ENCODE peak calls at places on chromosomes 16 and 17, in nine cellular contexts. X is adrenal gland, K is transverse colon, C is lower leg skin, B is left ventricle myocardium inferior, Z is GM12865, U is AG04449, G is tibial nerve, I is Peyer's patch. T is an unnamed sample.

GRCh38 chr16:5642470-5642869 is 544.9 kb upstream of the EEF2KMT start:
- DNase-seq in X (no peak), K (no peak), C (peak; percentile 53), B (no peak), Z (no peak), U (no peak), G (no peak), I (no peak), T (no peak)

GRCh38 chr17:16214190-16215001 is 938 bp downstream of the NCOR1 start:
- DNase-seq in X (no peak), K (no peak), C (no peak), B (no peak), Z (no peak), U (no peak), G (no peak), I (no peak), T (no peak)

GRCh38 chr17:78933025-78933958 is 8.1 kb upstream of the TIMP2 start:
- DNase-seq in X (peak; percentile 47), K (peak; percentile 59), C (peak; percentile 92), B (peak; percentile 43), Z (peak; percentile 85), U (peak; percentile 95), G (peak; percentile 47), I (no peak), T (peak; percentile 97)

GRCh38 chr16:30644334-30644830 is 6.4 kb upstream of the PRR14 start:
- DNase-seq in X (no peak), K (no peak), C (no peak), B (no peak), Z (no peak), U (no peak), G (no peak), I (no peak), T (no peak)

GRCh38 chr16:79599256-79599836 is 1.2 kb downstream of the MAF start:
- DNase-seq in X (peak; percentile 43), K (no peak), C (no peak), B (peak; percentile 29), Z (no peak), U (no peak), G (no peak), I (peak; percentile 66), T (no peak)

GRCh38 chr16:11173426-11173825 is 82.6 kb downstream of the SOCS1 start:
- DNase-seq in X (no peak), K (no peak), C (no peak), B (no peak), Z (no peak), U (no peak), G (no peak), I (no peak), T (no peak)

GRCh38 chr16:11319529-11320146 is 25.6 kb upstream of the RMI2 start:
- DNase-seq in X (no peak), K (no peak), C (no peak), B (no peak), Z (no peak), U (no peak), G (no peak), I (no peak), T (no peak)

GRCh38 chr16:49441366-49441780 is 67.8 kb downstream of the C16orf78 start:
- DNase-seq in X (peak; percentile 33), K (peak; percentile 76), C (peak; percentile 87), B (peak; percentile 33), Z (peak; percentile 92), U (no peak), G (no peak), I (no peak), T (peak; percentile 3)

GRCh38 chr17:35171834-35172233 is 22.4 kb downstream of the SLC35G3 start:
- DNase-seq in X (no peak), K (no peak), C (no peak), B (no peak), Z (no peak), U (no peak), G (no peak), I (no peak), T (no peak)

GRCh38 chr16:74939688-74940087 is 45.2 kb downstream of the WDR59 start:
- DNase-seq in X (no peak), K (no peak), C (no peak), B (no peak), Z (no peak), U (no peak), G (no peak), I (no peak), T (no peak)

GRCh38 chr16:80852261-80852872 is 48.0 kb upstream of the CDYL2 start:
- DNase-seq in X (no peak), K (peak; percentile 11), C (no peak), B (no peak), Z (peak; percentile 65), U (no peak), G (no peak), I (no peak), T (peak; percentile 49)

GRCh38 chr17:54903375-54903774 is 2.7 kb downstream of the TOM1L1 start:
- DNase-seq in X (peak; percentile 40), K (peak; percentile 19), C (no peak), B (peak; percentile 48), Z (no peak), U (no peak), G (no peak), I (peak; percentile 65), T (no peak)

GRCh38 chr17:3576970-3577369 is 19.4 kb upstream of the TRPV3 start:
- DNase-seq in X (no peak), K (no peak), C (no peak), B (no peak), Z (no peak), U (no peak), G (no peak), I (no peak), T (no peak)

GRCh38 chr16:84022641-84023040 is 20.0 kb downstream of the SLC38A8 start:
- DNase-seq in X (no peak), K (no peak), C (no peak), B (no peak), Z (no peak), U (no peak), G (no peak), I (no peak), T (no peak)

GRCh38 chr16:13999895-14000425 is 71.2 kb upstream of the MRTFB start:
- DNase-seq in X (no peak), K (no peak), C (no peak), B (peak; percentile 42), Z (peak; percentile 28), U (no peak), G (no peak), I (no peak), T (no peak)

DNA sequence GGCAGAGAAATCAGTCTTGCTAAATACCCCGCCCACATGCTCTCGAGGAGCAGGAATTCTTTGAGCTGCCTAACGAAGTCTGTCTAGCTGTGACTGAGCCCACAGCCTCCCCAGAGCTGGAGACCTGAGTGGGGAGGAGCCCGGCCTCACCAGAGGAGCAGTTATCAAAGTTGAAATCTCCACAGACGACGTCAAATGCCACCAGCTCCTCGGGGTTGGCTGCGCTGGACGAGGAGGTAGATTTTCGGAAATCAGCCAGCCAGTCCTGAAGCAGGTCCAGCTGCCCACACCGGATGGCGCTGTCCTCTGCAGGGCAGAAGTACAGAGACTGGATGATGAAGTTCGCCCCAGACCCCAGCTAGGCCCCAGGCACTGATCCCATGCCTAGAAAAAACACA is 53.8 kb downstream of the PRMT7 start:
- DNase-seq in X (no peak), K (no peak), C (no peak), B (no peak), Z (no peak), U (no peak), G (no peak), I (no peak), T (peak; percentile 36)
- TF ChIP-seq CTCF in X (no peak), K (no peak), C (no peak), B (no peak), Z (peak; percentile 16), U (no peak), G (no peak), I (no peak), T (peak; percentile 8)

GRCh38 chr17:58345500-58345899 is 6.5 kb downstream of the SUPT4H1 start:
- DNase-seq in X (no peak), K (no peak), C (no peak), B (no peak), Z (no peak), U (no peak), G (no peak), I (no peak), T (no peak)
- H3K4me3 ChIP-seq in X (no peak overlapping the region), K (no peak overlapping the region), C (no peak overlapping the region), B (no peak overlapping the region), Z (peak overlapping the region; percentile 62), U (no peak overlapping the region), G (no peak overlapping the region), I (no peak overlapping the region), T (no peak overlapping the region)

DNA sequence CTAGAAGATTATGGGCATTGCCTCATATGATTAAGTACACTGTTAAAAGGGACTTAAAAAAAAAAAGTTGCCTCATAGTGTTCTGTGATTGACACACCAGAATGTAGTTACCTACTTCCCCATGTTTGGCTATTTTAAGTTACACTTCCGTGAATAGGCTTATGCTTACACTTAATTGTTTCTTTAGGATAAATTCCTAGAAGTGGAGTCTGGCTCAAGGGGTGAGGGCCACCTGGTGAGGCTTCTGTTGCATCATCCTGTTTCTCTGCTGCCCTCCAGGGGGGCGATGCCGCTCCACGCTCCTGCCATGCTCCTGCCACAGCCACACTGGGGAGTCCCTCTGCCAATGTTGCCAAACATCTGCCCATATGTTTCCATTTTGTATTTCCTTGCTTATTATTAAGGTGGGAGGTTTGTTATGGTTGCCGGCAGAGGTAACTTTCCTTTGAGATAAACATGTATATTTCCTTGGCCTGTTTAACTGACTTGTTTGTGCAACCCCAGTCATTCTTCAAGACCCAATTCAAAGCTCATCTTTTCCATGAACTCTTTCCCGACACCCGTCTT is 73.1 kb downstream of the KSR1 start:
- DNase-seq in X (no peak), K (no peak), C (no peak), B (no peak), Z (no peak), U (no peak), G (no peak), I (no peak), T (peak; percentile 72)
- TF ChIP-seq CTCF in X (no peak), K (no peak), C (no peak), B (no peak), Z (no peak), U (no peak), G (no peak), I (no peak), T (no peak)

GRCh38 chr17:71970312-71970711 is 150.5 kb upstream of the SOX9 start:
- DNase-seq in X (no peak), K (no peak), C (no peak), B (no peak), Z (peak; percentile 22), U (no peak), G (no peak), I (no peak), T (no peak)

GRCh38 chr17:71966055-71966454 is 154.8 kb upstream of the SOX9 start:
- DNase-seq in X (no peak), K (no peak), C (no peak), B (no peak), Z (no peak), U (no peak), G (no peak), I (no peak), T (no peak)

GRCh38 chr17:71974051-71974450 is 146.8 kb upstream of the SOX9 start:
- DNase-seq in X (no peak), K (no peak), C (no peak), B (no peak), Z (no peak), U (no peak), G (no peak), I (no peak), T (no peak)

GRCh38 chr17:71966459-71967313 is 154.1 kb upstream of the SOX9 start:
- DNase-seq in X (no peak), K (no peak), C (no peak), B (peak; percentile 27), Z (no peak), U (no peak), G (no peak), I (no peak), T (no peak)

GRCh38 chr17:71969500-71969899 is 151.3 kb upstream of the SOX9 start:
- DNase-seq in X (no peak), K (no peak), C (no peak), B (no peak), Z (no peak), U (no peak), G (no peak), I (no peak), T (no peak)
- H3K4me3 ChIP-seq in X (no peak overlapping the region), K (no peak overlapping the region), C (no peak overlapping the region), B (no peak overlapping the region), Z (no peak overlapping the region), U (no peak overlapping the region), G (no peak overlapping the region), I (no peak overlapping the region), T (no peak overlapping the region)

T was measured in fibroblast of pulmonary artery.